ENCODE peak calls at places on chromosome 19, in four cellular contexts. B is A549, C is K562, F is GM12878. N is an unnamed sample.

GRCh38 chr19:47418595-47419036 is 711 bp downstream of the MEIS3 start:
- DNase-seq in B (no peak), C (no peak), F (no peak), N (no peak)

GRCh38 chr19:58514564-58515020 is 2.8 kb upstream of the SLC27A5 start:
- DNase-seq in B (no peak), C (no peak), F (no peak), N (no peak)

GRCh38 chr19:18287836-18288772 is 6.7 kb upstream of the JUND start:
- DNase-seq in B (no peak), C (no peak), F (no peak), N (no peak)

GRCh38 chr19:19113040-19113541 is 25.2 kb downstream of the TMEM161A start:
- DNase-seq in B (peak; percentile 16), C (peak; percentile 63), F (no peak), N (peak; percentile 74)

GRCh38 chr19:17766543-17767131 is 15.4 kb downstream of the FCHO1 start:
- DNase-seq in B (peak; percentile 97), C (no peak), F (no peak), N (peak; percentile 77)

GRCh38 chr19:10858204-10858828 is 10.1 kb downstream of the C19orf38 start:
- DNase-seq in B (no peak), C (peak; percentile 61), F (no peak), N (no peak)

GRCh38 chr19:38851622-38852230 is 1.9 kb upstream of the HNRNPL start:
- DNase-seq in B (peak; percentile 98), C (peak; percentile 92), F (no peak), N (peak; percentile 88)

GRCh38 chr19:40932008-40932959 is 50.3 kb upstream of the CYP2A7 start:
- DNase-seq in B (no peak), C (peak; percentile 25), F (no peak), N (no peak)

GRCh38 chr19:49881672-49882394 is 4.3 kb downstream of the TBC1D17 start:
- DNase-seq in B (peak; percentile 72), C (peak; percentile 83), F (no peak), N (no peak)

GRCh38 chr19:47381653-47382279 is 32.7 kb downstream of the DHX34 start:
- DNase-seq in B (no peak), C (no peak), F (no peak), N (no peak)

GRCh38 chr19:3366761-3367571 is 583 bp downstream of the NFIC start:
- DNase-seq in B (no peak), C (peak; percentile 81), F (no peak), N (no peak)

GRCh38 chr19:13053761-13054604 is 48.7 kb downstream of the LYL1 start:
- DNase-seq in B (peak; percentile 59), C (no peak), F (no peak), N (peak; percentile 96)

GRCh38 chr19:2235396-2236284 is 489 bp downstream of the PLEKHJ1 start:
- DNase-seq in B (no peak), C (no peak), F (no peak), N (no peak)

GRCh38 chr19:49057636-49058234 is at the start of gene CGB7:
- DNase-seq in B (peak; percentile 57), C (peak; percentile 60), F (no peak), N (peak; percentile 35)

GRCh38 chr19:43826787-43827754 is at the start of gene ZNF283:
- DNase-seq in B (peak; percentile 96), C (peak; percentile 88), F (peak; percentile 28), N (peak; percentile 89)

GRCh38 chr19:50721441-50722137 is 1.6 kb upstream of the CLEC11A start:
- DNase-seq in B (no peak), C (no peak), F (no peak), N (no peak)

GRCh38 chr19:44164327-44164672 is 600 bp upstream of the ZNF226 start:
- DNase-seq in B (no peak), C (no peak), F (no peak), N (no peak)

GRCh38 chr19:43784981-43785808 is 4.4 kb upstream of the KCNN4 start:
- DNase-seq in B (peak; percentile 90), C (peak; percentile 76), F (no peak), N (peak; percentile 67)

GRCh38 chr19:1566392-1567115 is 1.6 kb downstream of the MEX3D start:
- DNase-seq in B (peak; percentile 69), C (no peak), F (no peak), N (peak; percentile 77)

DNA sequence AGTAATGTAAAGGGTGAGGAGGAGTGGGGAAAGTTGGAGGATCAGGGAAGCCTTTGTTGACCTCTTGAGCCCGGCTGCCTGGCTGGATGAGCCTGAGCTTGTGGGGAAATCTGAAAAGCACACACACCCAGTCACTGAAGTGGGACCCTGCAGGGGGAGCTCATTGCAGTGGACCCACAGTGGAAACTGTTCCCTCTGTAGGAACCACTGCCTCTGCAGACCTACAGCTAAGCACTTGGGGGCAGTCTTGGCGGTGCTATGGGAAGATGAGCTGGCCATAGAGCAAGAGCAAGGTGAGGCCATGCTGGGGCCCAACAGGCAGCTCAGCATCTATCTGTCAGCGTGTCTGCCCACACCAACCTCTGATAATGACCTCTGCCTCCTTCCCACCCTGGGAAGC is 294.8 kb downstream of the TSHZ3 start:
- DNase-seq in B (peak; percentile 65), C (peak; percentile 30), F (no peak), N (peak; percentile 83)
- TF ChIP-seq USF2 in B (no peak), C (no peak), F (no peak), N (no peak)

GRCh38 chr19:6232567-6232966 is 47.2 kb downstream of the MLLT1 start:
- DNase-seq in B (no peak), C (no peak), F (no peak), N (peak; percentile 88)
- TF ChIP-seq BHLHE40 in B (no peak), C (no peak), F (no peak), N (no peak)

DNA sequence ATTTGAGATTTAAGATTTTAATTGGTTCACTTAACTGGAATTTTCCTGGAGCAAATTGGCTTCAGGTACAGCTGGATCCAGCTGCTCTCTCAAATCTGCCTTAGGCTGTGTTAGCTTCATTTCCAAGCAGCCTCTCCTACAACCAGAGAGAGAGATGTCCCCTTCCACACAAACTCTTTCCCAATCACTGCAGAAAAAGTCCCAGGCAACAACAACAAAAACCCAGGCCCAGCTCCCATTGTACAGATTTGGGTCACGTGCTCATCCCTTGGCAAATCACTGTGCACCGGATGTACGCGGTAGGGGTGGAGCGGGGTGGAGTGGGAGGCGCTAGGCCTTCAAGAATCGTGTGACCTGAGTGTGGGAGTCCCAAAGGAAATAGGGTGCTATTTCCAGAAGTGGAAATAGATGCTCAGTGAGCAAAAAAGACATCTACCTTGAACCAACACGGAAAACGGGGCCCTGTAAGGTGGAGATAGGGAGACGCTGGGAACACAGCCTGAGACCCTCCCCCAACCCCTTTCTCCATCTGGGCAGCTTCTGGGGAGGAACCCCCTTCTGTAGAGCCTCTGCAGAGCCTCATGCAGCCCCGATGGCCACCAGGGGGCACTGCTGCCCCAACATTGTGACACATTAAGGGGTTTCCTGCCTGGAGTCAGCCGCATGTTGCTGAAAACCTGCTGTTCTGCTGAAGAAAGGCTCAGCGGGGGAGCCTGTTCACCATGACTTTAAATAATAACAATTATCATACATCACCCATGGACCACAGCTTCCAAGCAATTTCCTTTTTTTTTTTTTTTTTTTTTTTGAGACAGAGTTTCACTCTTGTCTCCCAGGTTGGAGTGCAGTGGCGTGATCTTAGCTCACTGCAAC is 25.4 kb downstream of the HPN start:
- DNase-seq in B (peak; percentile 93), C (peak; percentile 89), F (peak; percentile 70), N (peak; percentile 77)
- TF ChIP-seq CEBPB in B (peak; percentile 33), C (peak; percentile 17), F (no peak), N (peak; percentile 52)

DNA sequence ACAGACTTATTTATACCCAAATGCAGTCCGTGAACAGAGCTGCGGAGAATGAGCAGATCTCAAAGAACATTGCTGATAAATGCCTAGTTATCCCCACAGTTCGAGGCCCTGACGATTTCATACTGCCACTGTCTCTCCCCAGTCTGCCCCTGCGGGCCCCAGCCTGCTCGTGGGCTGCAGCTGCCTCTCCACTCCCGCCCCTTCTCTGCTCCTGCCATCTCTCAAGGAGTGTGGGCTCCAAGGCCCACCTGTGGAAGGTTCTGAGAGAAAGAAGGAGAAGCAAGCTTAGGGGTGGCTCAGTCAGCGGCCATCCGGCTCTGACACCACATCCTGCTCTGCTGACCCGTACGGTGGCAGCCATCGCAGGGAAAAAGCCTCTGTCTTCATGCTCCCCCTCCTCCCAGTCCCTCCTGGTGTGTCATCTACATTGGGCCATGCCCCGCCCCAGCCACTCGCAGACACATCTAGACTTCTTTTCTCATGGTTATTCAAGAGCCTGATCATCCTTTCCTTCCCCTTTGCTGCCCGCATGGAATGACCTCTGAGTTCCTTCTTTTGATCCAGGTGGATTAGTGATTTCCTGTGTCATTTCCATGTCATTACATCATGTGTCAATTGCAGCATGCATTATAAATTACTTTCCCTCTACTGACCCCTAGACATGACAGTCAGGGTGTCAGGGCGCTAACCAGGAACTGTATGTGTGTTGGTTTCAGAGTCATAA is 51.9 kb downstream of the EPS15L1 start:
- DNase-seq in B (no peak), C (no peak), F (no peak), N (no peak)
- TF ChIP-seq USF2 in B (no peak), C (no peak), F (no peak), N (no peak)

N was measured in IMR-90.